ENCODE peak calls at places on chromosome 16, in seven cellular contexts. One of them, this sample, is unnamed.

GRCh38 chr16:11629071-11630030 is 38.9 kb upstream of the SNN start:
- DNase-seq in psoas muscle: no peak
- DNase-seq in A549: no peak
- DNase-seq in uterus: no peak
- DNase-seq in aorta: peak; percentile 75
- DNase-seq in AG04450: peak; percentile 44
- DNase-seq in RWPE1: no peak
- DNase-seq in this sample: no peak

GRCh38 chr16:23160574-23160973 is 11.3 kb upstream of the USP31 start:
- DNase-seq in psoas muscle: no peak
- DNase-seq in A549: no peak
- DNase-seq in uterus: no peak
- DNase-seq in aorta: no peak
- DNase-seq in AG04450: no peak
- DNase-seq in RWPE1: no peak
- DNase-seq in this sample: no peak

GRCh38 chr16:67448580-67448979 is 17.7 kb downstream of the HSD11B2 start:
- DNase-seq in psoas muscle: no peak
- DNase-seq in A549: no peak
- DNase-seq in uterus: no peak
- DNase-seq in aorta: no peak
- DNase-seq in AG04450: no peak
- DNase-seq in RWPE1: no peak
- DNase-seq in this sample: no peak

GRCh38 chr16:3819741-3820724 is 60.5 kb downstream of the CREBBP start:
- DNase-seq in psoas muscle: no peak
- DNase-seq in A549: peak; percentile 31
- DNase-seq in uterus: peak; percentile 26
- DNase-seq in aorta: no peak
- DNase-seq in AG04450: peak; percentile 90
- DNase-seq in RWPE1: peak; percentile 82
- DNase-seq in this sample: peak; percentile 24

GRCh38 chr16:49129935-49130334 is 151.7 kb downstream of the CBLN1 start:
- DNase-seq in psoas muscle: no peak
- DNase-seq in A549: no peak
- DNase-seq in uterus: no peak
- DNase-seq in aorta: no peak
- DNase-seq in AG04450: no peak
- DNase-seq in RWPE1: no peak
- DNase-seq in this sample: no peak

GRCh38 chr16:89155184-89155679 is 16.3 kb upstream of the CDH15 start:
- DNase-seq in psoas muscle: peak; percentile 84
- DNase-seq in A549: no peak
- DNase-seq in uterus: peak; percentile 73
- DNase-seq in aorta: no peak
- DNase-seq in AG04450: peak; percentile 47
- DNase-seq in RWPE1: no peak
- DNase-seq in this sample: no peak

GRCh38 chr16:80208015-80208414 is 332.8 kb upstream of the DYNLRB2 start:
- DNase-seq in psoas muscle: no peak
- DNase-seq in A549: no peak
- DNase-seq in uterus: no peak
- DNase-seq in aorta: no peak
- DNase-seq in AG04450: no peak
- DNase-seq in RWPE1: no peak
- DNase-seq in this sample: no peak

GRCh38 chr16:12043953-12044352 is 67.4 kb downstream of the SNX29 start:
- DNase-seq in psoas muscle: no peak
- DNase-seq in A549: no peak
- DNase-seq in uterus: no peak
- DNase-seq in aorta: no peak
- DNase-seq in AG04450: no peak
- DNase-seq in RWPE1: no peak
- DNase-seq in this sample: no peak

GRCh38 chr16:85125570-85126382 is 13.5 kb upstream of the CIBAR2 start:
- DNase-seq in psoas muscle: peak; percentile 89
- DNase-seq in A549: no peak
- DNase-seq in uterus: no peak
- DNase-seq in aorta: no peak
- DNase-seq in AG04450: no peak
- DNase-seq in RWPE1: no peak
- DNase-seq in this sample: no peak

GRCh38 chr16:67708368-67708771 is 10.7 kb downstream of the GFOD2 start:
- DNase-seq in psoas muscle: peak; percentile 66
- DNase-seq in A549: no peak
- DNase-seq in uterus: no peak
- DNase-seq in aorta: no peak
- DNase-seq in AG04450: no peak
- DNase-seq in RWPE1: no peak
- DNase-seq in this sample: no peak

GRCh38 chr16:17831330-17831729 is 360.6 kb upstream of the XYLT1 start:
- DNase-seq in psoas muscle: no peak
- DNase-seq in A549: no peak
- DNase-seq in uterus: no peak
- DNase-seq in aorta: no peak
- DNase-seq in AG04450: no peak
- DNase-seq in RWPE1: no peak
- DNase-seq in this sample: no peak

GRCh38 chr16:56547120-56547948 is 17.5 kb upstream of the MT4 start:
- DNase-seq in psoas muscle: no peak
- DNase-seq in A549: no peak
- DNase-seq in uterus: no peak
- DNase-seq in aorta: no peak
- DNase-seq in AG04450: peak; percentile 55
- DNase-seq in RWPE1: peak; percentile 70
- DNase-seq in this sample: no peak

GRCh38 chr16:4101421-4102275 is 14.6 kb downstream of the ADCY9 start:
- DNase-seq in psoas muscle: peak; percentile 71
- DNase-seq in A549: no peak
- DNase-seq in uterus: no peak
- DNase-seq in aorta: no peak
- DNase-seq in AG04450: no peak
- DNase-seq in RWPE1: no peak
- DNase-seq in this sample: no peak

GRCh38 chr16:55257971-55258613 is 65.9 kb upstream of the IRX6 start:
- DNase-seq in psoas muscle: peak; percentile 77
- DNase-seq in A549: no peak
- DNase-seq in uterus: no peak
- DNase-seq in aorta: peak; percentile 66
- DNase-seq in AG04450: no peak
- DNase-seq in RWPE1: peak; percentile 48
- DNase-seq in this sample: no peak

GRCh38 chr16:51290886-51291285 is 139.8 kb upstream of the SALL1 start:
- DNase-seq in psoas muscle: no peak
- DNase-seq in A549: no peak
- DNase-seq in uterus: no peak
- DNase-seq in aorta: no peak
- DNase-seq in AG04450: no peak
- DNase-seq in RWPE1: no peak
- DNase-seq in this sample: no peak

DNA sequence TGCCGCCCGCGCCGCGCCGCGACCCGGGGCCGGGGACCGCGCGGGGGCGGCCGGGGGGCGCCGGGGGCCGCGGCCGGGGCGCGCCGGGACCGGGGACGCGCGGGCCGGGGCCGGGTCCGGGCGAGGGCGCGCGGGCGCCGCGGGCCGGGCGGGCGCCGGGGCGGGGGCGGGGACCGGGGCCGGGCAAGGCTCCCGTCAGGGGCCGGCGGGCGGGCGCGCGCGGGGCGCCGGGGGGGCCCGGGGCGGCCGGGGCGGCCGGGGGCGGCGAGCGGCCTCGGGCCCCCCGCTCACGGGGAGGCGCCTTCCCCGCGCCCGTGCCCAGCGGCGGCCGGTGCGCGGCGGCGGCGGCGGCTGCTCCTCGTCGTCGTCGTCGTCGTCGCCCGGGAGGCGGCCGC is 586 bp downstream of the ZCCHC14 start:
- DNase-seq in psoas muscle: no peak
- DNase-seq in A549: no peak
- DNase-seq in uterus: no peak
- DNase-seq in aorta: no peak
- DNase-seq in AG04450: no peak
- DNase-seq in RWPE1: no peak
- DNase-seq in this sample: no peak
- H3K27ac ChIP-seq in psoas muscle: peak overlapping the region; percentile 69
- H3K27ac ChIP-seq in A549: peak overlapping the region; percentile 89
- H3K27ac ChIP-seq in uterus: peak overlapping the region; percentile 58
- H3K27ac ChIP-seq in aorta: peak overlapping the region; percentile 94
- H3K27ac ChIP-seq in AG04450: no peak overlapping the region
- H3K27ac ChIP-seq in RWPE1: peak overlapping the region; percentile 88
- H3K27ac ChIP-seq in this sample: no peak overlapping the region

GRCh38 chr16:81623365-81624102 is 155.6 kb upstream of the PLCG2 start:
- DNase-seq in psoas muscle: no peak
- DNase-seq in A549: peak; percentile 73
- DNase-seq in uterus: no peak
- DNase-seq in aorta: no peak
- DNase-seq in AG04450: no peak
- DNase-seq in RWPE1: no peak
- DNase-seq in this sample: no peak

GRCh38 chr16:81620796-81621195 is 158.3 kb upstream of the PLCG2 start:
- DNase-seq in psoas muscle: no peak
- DNase-seq in A549: no peak
- DNase-seq in uterus: no peak
- DNase-seq in aorta: no peak
- DNase-seq in AG04450: no peak
- DNase-seq in RWPE1: no peak
- DNase-seq in this sample: no peak

GRCh38 chr16:81618661-81619060 is 160.4 kb upstream of the PLCG2 start:
- DNase-seq in psoas muscle: no peak
- DNase-seq in A549: no peak
- DNase-seq in uterus: no peak
- DNase-seq in aorta: no peak
- DNase-seq in AG04450: no peak
- DNase-seq in RWPE1: no peak
- DNase-seq in this sample: no peak

GRCh38 chr16:81620029-81620428 is 159.1 kb upstream of the PLCG2 start:
- DNase-seq in psoas muscle: no peak
- DNase-seq in A549: no peak
- DNase-seq in uterus: no peak
- DNase-seq in aorta: no peak
- DNase-seq in AG04450: no peak
- DNase-seq in RWPE1: no peak
- DNase-seq in this sample: no peak

GRCh38 chr16:81621496-81621895 is 157.6 kb upstream of the PLCG2 start:
- DNase-seq in psoas muscle: no peak
- DNase-seq in A549: no peak
- DNase-seq in uterus: no peak
- DNase-seq in aorta: no peak
- DNase-seq in AG04450: no peak
- DNase-seq in RWPE1: peak; percentile 93
- DNase-seq in this sample: no peak
- H3K27ac ChIP-seq in psoas muscle: no peak overlapping the region
- H3K27ac ChIP-seq in A549: peak overlapping the region; percentile 11
- H3K27ac ChIP-seq in uterus: no peak overlapping the region
- H3K27ac ChIP-seq in aorta: no peak overlapping the region
- H3K27ac ChIP-seq in AG04450: no peak overlapping the region
- H3K27ac ChIP-seq in RWPE1: peak overlapping the region; percentile 79
- H3K27ac ChIP-seq in this sample: no peak overlapping the region

DNA sequence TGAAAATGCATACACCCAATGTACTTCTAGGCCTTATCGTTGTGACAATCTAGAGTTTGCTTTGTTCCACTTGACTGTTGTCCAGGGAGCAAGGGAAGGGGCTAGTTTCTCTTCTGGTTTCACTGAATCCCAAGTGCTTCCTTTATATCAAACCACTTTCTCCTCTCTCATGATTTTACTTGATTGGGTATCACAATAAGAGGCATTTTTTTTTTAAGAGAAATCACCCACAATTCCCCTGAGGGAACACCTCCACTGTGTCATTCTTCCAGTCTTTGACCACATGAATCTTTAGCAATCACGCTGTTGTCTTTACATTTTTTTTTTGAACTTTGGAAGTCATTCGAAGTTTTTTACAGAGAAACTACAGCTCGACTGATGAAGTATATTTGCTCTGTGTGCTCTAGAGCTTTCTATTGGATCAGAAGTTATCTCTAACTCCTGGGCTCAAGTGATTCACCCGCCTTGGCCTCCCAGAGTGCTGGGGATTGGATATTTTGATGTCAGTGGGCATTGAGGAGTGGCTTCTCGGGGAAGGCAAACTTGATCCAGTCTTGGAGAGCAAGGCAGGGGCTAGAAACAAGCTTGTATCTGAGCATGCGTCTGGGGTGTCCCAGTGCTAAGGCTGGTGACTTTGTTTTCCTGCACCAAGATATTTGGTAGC is 3.0 kb downstream of the CDH1 start:
- DNase-seq in psoas muscle: no peak
- DNase-seq in A549: peak; percentile 57
- DNase-seq in uterus: no peak
- DNase-seq in aorta: no peak
- DNase-seq in AG04450: no peak
- DNase-seq in RWPE1: no peak
- DNase-seq in this sample: no peak
- H3K27ac ChIP-seq in psoas muscle: no peak overlapping the region
- H3K27ac ChIP-seq in A549: peak overlapping the region; percentile 78
- H3K27ac ChIP-seq in uterus: no peak overlapping the region
- H3K27ac ChIP-seq in aorta: no peak overlapping the region
- H3K27ac ChIP-seq in AG04450: no peak overlapping the region
- H3K27ac ChIP-seq in RWPE1: no peak overlapping the region
- H3K27ac ChIP-seq in this sample: peak overlapping the region; percentile 61

DNA sequence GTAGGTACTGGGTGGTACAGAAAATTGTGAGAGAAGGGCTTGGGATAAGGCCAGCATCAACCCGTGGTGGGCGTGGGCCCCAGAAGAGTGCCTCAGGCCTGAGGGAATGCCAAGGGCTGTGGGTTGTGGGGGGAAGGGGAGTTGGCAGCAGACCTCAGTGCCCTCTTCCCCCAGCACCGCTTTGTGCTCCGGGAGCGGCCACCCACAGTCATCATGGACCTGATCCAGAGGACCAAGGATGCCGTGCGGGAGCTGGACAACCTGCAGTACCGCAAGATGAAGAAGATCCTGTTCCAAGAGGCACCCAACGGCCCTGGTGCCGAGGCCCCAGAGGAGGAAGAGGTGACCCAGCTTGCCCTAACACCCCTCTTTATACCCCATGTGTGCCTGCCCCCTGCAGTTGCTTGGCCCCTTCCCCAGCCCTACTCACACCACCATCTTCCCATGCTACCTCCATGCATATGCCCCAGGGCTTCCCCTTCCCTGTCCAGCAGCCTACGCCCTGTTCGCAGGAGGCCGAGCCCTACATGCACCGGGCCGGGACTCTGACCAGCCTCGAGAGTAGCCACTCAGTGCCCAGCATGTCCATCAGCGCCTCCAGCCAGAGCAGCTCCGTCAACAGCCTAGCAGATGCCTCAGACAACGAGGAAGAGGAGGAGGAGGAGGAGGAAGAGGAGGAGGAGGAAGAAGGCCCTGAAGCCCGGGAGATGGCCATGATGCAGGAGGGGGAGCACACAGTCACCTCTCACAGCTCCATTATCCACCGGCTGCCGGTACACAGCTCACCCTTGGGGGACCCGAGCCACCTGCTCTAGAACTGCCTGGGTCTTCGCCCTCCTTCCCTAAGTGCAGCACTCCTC is 9.1 kb downstream of the TAOK2 start:
- DNase-seq in psoas muscle: no peak
- DNase-seq in A549: no peak
- DNase-seq in uterus: no peak
- DNase-seq in aorta: peak; percentile 38
- DNase-seq in AG04450: no peak
- DNase-seq in RWPE1: no peak
- DNase-seq in this sample: no peak
- H3K27ac ChIP-seq in psoas muscle: no peak overlapping the region
- H3K27ac ChIP-seq in A549: no peak overlapping the region
- H3K27ac ChIP-seq in uterus: no peak overlapping the region
- H3K27ac ChIP-seq in aorta: no peak overlapping the region
- H3K27ac ChIP-seq in AG04450: no peak overlapping the region
- H3K27ac ChIP-seq in RWPE1: peak overlapping the region; percentile 13
- H3K27ac ChIP-seq in this sample: no peak overlapping the region

GRCh38 chr16:73060216-73060615 is 12.3 kb upstream of the ZFHX3 start:
- DNase-seq in psoas muscle: no peak
- DNase-seq in A549: no peak
- DNase-seq in uterus: no peak
- DNase-seq in aorta: no peak
- DNase-seq in AG04450: no peak
- DNase-seq in RWPE1: no peak
- DNase-seq in this sample: no peak
- H3K27ac ChIP-seq in psoas muscle: peak overlapping the region; percentile 66
- H3K27ac ChIP-seq in A549: peak overlapping the region; percentile 99
- H3K27ac ChIP-seq in uterus: peak overlapping the region; percentile 99
- H3K27ac ChIP-seq in aorta: peak overlapping the region; percentile 100
- H3K27ac ChIP-seq in AG04450: no peak overlapping the region
- H3K27ac ChIP-seq in RWPE1: no peak overlapping the region
- H3K27ac ChIP-seq in this sample: no peak overlapping the region